ENCODE peak calls at places on chromosomes 16 and 17, in ten cellular contexts. Y is activated naive CD8-positive, alpha-beta T cell treated with anti-CD3 and anti-CD28 coated beads, Interleukin-2, amount 50 U/mL, for 24 hours; O is left cardiac atrium; J is body of pancreas; N is mucosa of descending colon; W is naive thymus-derived CD4-positive, alpha-beta T cell; S is A549; E is heart left ventricle; H is activated B cell treated with CpG ODN at 0.5 μM for 24 hours; K is right cardiac atrium. A is an unnamed sample.

GRCh38 chr17:17661134-17661533 is 20.1 kb upstream of the RAI1 start:
- ATAC-seq in J (peak), K (no peak), H (no peak), O (no peak), E (no peak), N (no peak), S (no peak), Y (no peak), W (no peak), A (no peak)

GRCh38 chr16:70437582-70438324 is 1.1 kb downstream of the ST3GAL2 start:
- ATAC-seq in W (no peak), K (no peak), E (no peak), O (peak), Y (peak), N (no peak), J (no peak), H (no peak), S (peak), A (no peak)

GRCh38 chr16:47729701-47730100 is 268.6 kb downstream of the PHKB start:
- ATAC-seq in Y (no peak), W (no peak), N (no peak), S (no peak), H (no peak), E (no peak), O (no peak), J (no peak), K (no peak), A (no peak)

GRCh38 chr17:10025224-10025623 is 120.2 kb upstream of the RCVRN start:
- ATAC-seq in W (no peak), O (no peak), S (no peak), K (no peak), Y (no peak), N (no peak), J (no peak), E (no peak), H (no peak), A (no peak)

GRCh38 chr17:4788159-4788806 is 481 bp upstream of the GLTPD2 start:
- ATAC-seq in E (no peak), K (no peak), J (no peak), H (no peak), W (no peak), N (no peak), O (no peak), S (no peak), Y (no peak), A (no peak)

GRCh38 chr16:72198021-72198420 is 26.1 kb upstream of the PMFBP1 start:
- ATAC-seq in S (no peak), O (peak), K (peak), H (no peak), E (no peak), Y (no peak), J (no peak), N (no peak), W (no peak), A (no peak)

GRCh38 chr17:40373324-40373723 is 8.8 kb upstream of the GJD3 start:
- ATAC-seq in J (no peak), Y (peak), W (peak), K (no peak), O (no peak), S (no peak), H (no peak), E (no peak), N (no peak), A (no peak)

GRCh38 chr17:45696442-45696841 is 87.7 kb upstream of the CRHR1 start:
- ATAC-seq in O (no peak), J (no peak), K (no peak), S (no peak), H (no peak), W (no peak), N (no peak), E (no peak), Y (peak), A (no peak)

GRCh38 chr16:86894168-86894567 is 315.8 kb downstream of the FOXL1 start:
- ATAC-seq in N (no peak), S (no peak), H (no peak), W (no peak), E (no peak), Y (no peak), K (no peak), J (no peak), O (no peak), A (no peak)

GRCh38 chr17:9842057-9842758 is 16.5 kb downstream of the GLP2R start:
- ATAC-seq in S (peak), E (peak), N (peak), J (no peak), O (peak), Y (no peak), H (no peak), W (no peak), K (peak), A (no peak)

GRCh38 chr17:11644265-11645212 is 46.3 kb downstream of the DNAH9 start:
- ATAC-seq in W (peak), K (no peak), Y (no peak), H (no peak), E (peak), N (peak), O (peak), S (peak), J (peak), A (peak)

GRCh38 chr17:57986841-57987581 is 1.0 kb downstream of the VEZF1 start:
- ATAC-seq in H (no peak), Y (peak), J (peak), W (peak), N (peak), S (peak), K (peak), O (peak), E (peak), A (peak)

GRCh38 chr16:14509055-14509454 is 121.0 kb downstream of the PARN start:
- ATAC-seq in N (no peak), S (peak), H (no peak), E (peak), W (no peak), K (peak), O (peak), J (no peak), Y (no peak), A (no peak)